ENCODE peak calls at places on chromosome 2, in eight cellular contexts. L is GM23338; Q is left ventricle myocardium inferior; S is naive thymus-derived CD4-positive, alpha-beta T cell; W is heart right ventricle; O is left lung; E is tibial artery; I is adrenal gland. F is an unnamed sample. For H3K27me3, the result is how much of the 10 kb centered on the place peaks cover.

GRCh38 chr2:172052000-172052983 is 33.0 kb upstream of the DLX1 start:
- DNase-seq in L (no peak), Q (no peak), S (no peak), W (no peak), O (no peak), E (no peak), I (no peak), F (no peak)

GRCh38 chr2:74735544-74735943 is 81.5 kb downstream of the SEMA4F start:
- DNase-seq in L (peak), Q (no peak), S (no peak), W (no peak), O (no peak), E (no peak), I (no peak), F (no peak)

GRCh38 chr2:160256511-160256910 is 56.4 kb upstream of the ITGB6 start:
- DNase-seq in L (no peak), Q (no peak), S (no peak), W (no peak), O (no peak), E (no peak), I (no peak), F (no peak)

GRCh38 chr2:65604246-65604645 is 171.8 kb upstream of the SPRED2 start:
- DNase-seq in L (no peak), Q (no peak), S (no peak), W (no peak), O (no peak), E (no peak), I (no peak), F (no peak)

GRCh38 chr2:96265349-96265839 is 403 bp downstream of the TMEM127 start:
- DNase-seq in L (peak), Q (peak), S (no peak), W (peak), O (peak), E (peak), I (peak), F (no peak)

GRCh38 chr2:20452551-20452950 is 5.7 kb downstream of the RHOB start:
- DNase-seq in L (peak), Q (no peak), S (no peak), W (no peak), O (no peak), E (peak), I (peak), F (no peak)

GRCh38 chr2:164073053-164073757 is 337.4 kb upstream of the FIGN start:
- DNase-seq in L (no peak), Q (no peak), S (no peak), W (no peak), O (no peak), E (no peak), I (no peak), F (no peak)

GRCh38 chr2:27097341-27097740 is 10.8 kb downstream of the KHK start:
- DNase-seq in L (no peak), Q (no peak), S (no peak), W (no peak), O (no peak), E (no peak), I (no peak), F (no peak)

GRCh38 chr2:8219631-8220393 is 462.0 kb upstream of the ID2 start:
- DNase-seq in L (no peak), Q (peak), S (no peak), W (peak), O (no peak), E (peak), I (no peak), F (no peak)

DNA sequence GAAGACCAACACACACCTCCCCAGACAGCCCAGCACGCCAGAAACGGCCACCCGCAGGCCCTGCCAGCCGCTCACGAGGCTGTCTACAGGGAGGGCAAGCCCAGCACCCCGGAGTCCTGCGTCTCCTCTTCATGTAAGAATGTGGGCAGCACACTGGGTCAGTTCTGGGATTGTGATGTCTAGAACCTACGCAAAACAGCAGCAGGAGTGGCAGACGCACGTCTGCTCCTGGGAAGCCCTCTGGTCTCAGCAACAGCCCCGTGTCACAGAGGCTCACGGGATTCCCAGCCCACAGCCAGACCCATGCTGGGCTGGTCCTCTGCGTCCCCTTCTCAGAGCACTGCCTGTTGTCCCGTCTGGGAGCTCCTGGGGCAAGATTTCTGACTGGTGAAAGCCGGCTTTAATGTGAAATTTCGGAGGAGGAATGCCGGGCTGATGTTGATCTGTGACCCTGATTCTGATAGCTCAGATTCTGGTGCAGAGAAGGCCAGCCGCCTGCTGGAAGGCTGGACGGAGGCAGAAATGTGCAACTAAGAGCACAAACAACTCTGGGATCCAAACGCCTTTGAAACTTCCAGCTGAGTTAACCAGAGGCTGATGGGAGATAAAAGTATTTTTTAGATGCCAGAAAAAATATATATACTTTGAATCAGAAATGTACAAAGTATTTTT is 39.6 kb upstream of the B3GNT7 start:
- DNase-seq in L (no peak), Q (peak), S (no peak), W (no peak), O (no peak), E (peak), I (no peak), F (no peak)
- H3K27ac ChIP-seq in L (peak), Q (peak), S (no peak), W (no peak), O (no peak), E (no peak), I (peak), F (no peak)

GRCh38 chr2:70888925-70889715 is 46.6 kb upstream of the ATP6V1B1 start:
- DNase-seq in L (peak), Q (no peak), S (no peak), W (peak), O (no peak), E (no peak), I (no peak), F (no peak)

GRCh38 chr2:70890469-70891065 is 45.1 kb upstream of the ATP6V1B1 start:
- DNase-seq in L (no peak), Q (no peak), S (no peak), W (no peak), O (no peak), E (no peak), I (no peak), F (no peak)

GRCh38 chr2:70887550-70888229 is 48.0 kb upstream of the ATP6V1B1 start:
- DNase-seq in L (peak), Q (no peak), S (no peak), W (peak), O (peak), E (no peak), I (peak), F (no peak)

GRCh38 chr2:70888389-70888924 is 47.2 kb upstream of the ATP6V1B1 start:
- DNase-seq in L (peak), Q (no peak), S (no peak), W (no peak), O (no peak), E (no peak), I (no peak), F (no peak)

GRCh38 chr2:70889716-70890037 is 46.0 kb upstream of the ATP6V1B1 start:
- DNase-seq in L (no peak), Q (no peak), S (no peak), W (no peak), O (no peak), E (no peak), I (no peak), F (no peak)
- H3K27me3 ChIP-seq in L (half or more), Q (half or more), S (under half), W (under half), O (half or more), E (under half), I (half or more), F (half or more)

DNA sequence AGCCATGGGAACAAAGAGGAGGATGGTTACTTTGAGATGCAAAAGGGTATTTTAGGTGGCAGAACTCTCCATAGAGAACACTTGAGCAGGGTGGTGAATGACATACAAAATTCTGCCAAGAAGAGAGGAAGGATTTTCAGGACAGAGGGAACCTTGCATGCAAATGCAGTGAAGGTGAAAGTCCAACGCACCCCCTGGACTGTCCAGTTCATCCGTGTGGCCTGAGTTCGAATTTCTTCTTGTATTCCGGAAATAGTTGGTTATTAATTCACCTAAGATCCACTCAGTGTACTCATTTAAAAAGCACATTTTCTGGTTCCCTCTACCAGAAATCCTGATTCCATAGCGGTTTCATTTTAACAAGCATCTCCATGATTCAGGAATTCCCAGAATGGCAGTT is 5.5 kb downstream of the AOX1 start:
- DNase-seq in L (no peak), Q (no peak), S (no peak), W (no peak), O (no peak), E (no peak), I (no peak), F (no peak)
- H3K27ac ChIP-seq in L (no peak), Q (no peak), S (no peak), W (no peak), O (no peak), E (no peak), I (peak), F (no peak)

GRCh38 chr2:222291485-222291841 is 7.3 kb downstream of the PAX3 start:
- DNase-seq in L (no peak), Q (no peak), S (no peak), W (no peak), O (no peak), E (no peak), I (no peak), F (no peak)
- H3K27me3 ChIP-seq in L (half or more), Q (half or more), S (under half), W (under half), O (half or more), E (under half), I (half or more), F (half or more)

GRCh38 chr2:82731824-82732223 is 1727.3 kb downstream of the SUCLG1 start:
- DNase-seq in L (no peak), Q (no peak), S (no peak), W (no peak), O (no peak), E (no peak), I (no peak), F (no peak)
- H3K27ac ChIP-seq in L (no peak), Q (no peak), S (no peak), W (no peak), O (no peak), E (no peak), I (no peak), F (no peak)

GRCh38 chr2:85111819-85112281 is 21.3 kb upstream of the TCF7L1 start:
- DNase-seq in L (no peak), Q (no peak), S (no peak), W (no peak), O (no peak), E (no peak), I (no peak), F (no peak)
- H3K27me3 ChIP-seq in L (under half), Q (under half), S (under half), W (under half), O (under half), E (under half), I (under half), F (under half)

DNA sequence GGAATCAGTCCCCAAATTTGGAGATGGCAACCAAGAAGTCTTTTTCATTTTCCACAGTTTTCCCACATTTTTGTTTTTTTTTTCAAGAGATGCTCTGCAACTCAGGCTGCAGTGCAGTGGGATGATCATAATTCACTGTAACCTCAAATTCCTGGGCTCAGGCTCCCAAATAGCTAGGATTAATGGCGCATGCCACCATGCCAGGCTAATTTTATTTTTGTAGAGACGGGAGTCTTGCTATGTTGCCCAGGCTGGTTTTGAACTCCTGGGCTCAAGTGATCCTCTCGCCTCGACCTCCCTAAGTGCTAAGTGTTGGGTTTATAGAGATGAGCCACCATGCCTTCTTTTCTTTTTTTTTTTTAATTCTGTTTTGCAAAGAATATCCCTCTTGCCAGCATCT is 35.2 kb downstream of the PCBP1 start:
- DNase-seq in L (no peak), Q (no peak), S (no peak), W (no peak), O (no peak), E (no peak), I (no peak), F (no peak)
- H3K27ac ChIP-seq in L (peak), Q (peak), S (peak), W (peak), O (peak), E (no peak), I (peak), F (no peak)

GRCh38 chr2:168757223-168757622 is 45.2 kb upstream of the NOSTRIN start:
- DNase-seq in L (no peak), Q (no peak), S (no peak), W (no peak), O (no peak), E (no peak), I (no peak), F (no peak)
- H3K27me3 ChIP-seq in L (under half), Q (under half), S (under half), W (under half), O (under half), E (under half), I (under half), F (under half)

GRCh38 chr2:240817496-240818292 is 2.3 kb downstream of the KIF1A start:
- DNase-seq in L (no peak), Q (peak), S (no peak), W (no peak), O (peak), E (peak), I (no peak), F (no peak)

GRCh38 chr2:240816584-240817495 is 3.2 kb downstream of the KIF1A start:
- DNase-seq in L (no peak), Q (peak), S (no peak), W (no peak), O (no peak), E (no peak), I (no peak), F (no peak)

GRCh38 chr2:240818543-240819403 is 1.2 kb downstream of the KIF1A start:
- DNase-seq in L (peak), Q (peak), S (no peak), W (no peak), O (peak), E (no peak), I (no peak), F (no peak)

GRCh38 chr2:240819404-240820013 is 510 bp downstream of the KIF1A start:
- DNase-seq in L (peak), Q (peak), S (no peak), W (no peak), O (no peak), E (no peak), I (no peak), F (no peak)

DNA sequence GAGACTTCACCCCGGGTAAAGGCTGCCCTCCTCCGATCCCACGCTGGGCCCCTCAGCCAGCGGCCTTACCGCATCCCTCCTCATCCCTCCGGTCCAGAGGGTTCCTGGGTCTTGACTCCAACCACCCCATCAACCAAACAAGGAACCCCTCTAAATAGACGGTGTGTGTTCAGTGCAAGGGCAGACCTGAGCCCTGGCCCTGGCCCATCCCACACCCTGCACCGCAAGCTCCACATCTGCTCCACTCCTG is 1.8 kb downstream of the KIF1A start:
- DNase-seq in L (no peak), Q (no peak), S (no peak), W (no peak), O (no peak), E (no peak), I (no peak), F (no peak)
- H3K27ac ChIP-seq in L (no peak), Q (no peak), S (no peak), W (no peak), O (no peak), E (no peak), I (no peak), F (no peak)

DNA sequence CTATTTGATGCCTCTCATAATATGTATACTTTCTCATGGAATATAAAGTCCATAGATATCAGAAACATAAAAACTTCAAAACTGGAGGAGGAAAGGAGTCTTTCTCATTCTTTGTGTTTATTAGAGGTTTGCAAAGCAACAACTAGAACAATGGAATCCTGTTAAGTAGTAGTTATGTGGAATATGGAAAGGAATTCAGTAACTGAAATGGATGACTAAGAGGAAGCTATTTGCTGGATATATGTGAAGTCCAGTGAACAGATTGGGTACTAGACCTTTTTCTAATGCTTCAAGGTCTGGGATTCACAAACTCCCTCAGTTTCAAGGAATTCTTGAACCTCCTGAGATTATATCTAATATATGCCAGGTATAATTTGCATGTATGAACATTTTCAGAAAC is 353.6 kb upstream of the FANCL start:
- DNase-seq in L (no peak), Q (no peak), S (no peak), W (no peak), O (no peak), E (no peak), I (no peak), F (no peak)
- H3K27me3 ChIP-seq in L (under half), Q (under half), S (under half), W (under half), O (under half), E (under half), I (under half), F (under half)

F was measured in iPS DF 6.9.